ENCODE peak calls at places on chromosome 20, in nine cellular contexts. L is GM23338, O is skeletal muscle cell, X is keratinocyte, J is thoracic aorta, M is lower lobe of right lung, Q is heart right ventricle, U is astrocyte of the spinal cord, K is tibial artery. G is an unnamed sample.

GRCh38 chr20:58665606-58666005 is 14.5 kb downstream of the STX16 start:
- DNase-seq in K (no peak), X (no peak), U (no peak), Q (no peak), J (no peak), L (no peak), O (no peak), M (no peak), G (peak)

GRCh38 chr20:582204-582603 is 27.9 kb downstream of the TCF15 start:
- DNase-seq in M (no peak), K (no peak), X (no peak), J (no peak), Q (no peak), O (no peak), L (no peak), U (no peak), G (no peak)

GRCh38 chr20:15642676-15643075 is 930.6 kb downstream of the KIF16B start:
- DNase-seq in O (peak), K (peak), M (no peak), L (no peak), Q (no peak), X (no peak), U (no peak), J (no peak), G (no peak)

GRCh38 chr20:59830107-59831023 is 103.1 kb downstream of the SYCP2 start:
- DNase-seq in X (no peak), Q (no peak), J (no peak), U (no peak), L (no peak), M (no peak), K (no peak), O (no peak), G (no peak)

GRCh38 chr20:59911041-59911440 is 22.4 kb downstream of the SYCP2 start:
- DNase-seq in K (no peak), U (no peak), Q (no peak), M (no peak), J (no peak), L (no peak), X (no peak), O (no peak), G (no peak)

GRCh38 chr20:61640171-61640570 is 388.1 kb downstream of the CDH4 start:
- DNase-seq in K (no peak), J (no peak), O (no peak), Q (no peak), X (peak), U (peak), L (no peak), M (no peak), G (no peak)

GRCh38 chr20:3412600-3413392 is 5.3 kb upstream of the DNAAF9 start:
- DNase-seq in K (no peak), Q (no peak), M (no peak), J (no peak), L (no peak), U (no peak), X (no peak), O (no peak), G (no peak)

GRCh38 chr20:46307139-46307998 is 929 bp downstream of the CDH22 start:
- DNase-seq in X (peak), O (no peak), K (no peak), L (peak), U (peak), Q (no peak), J (no peak), M (peak), G (peak)

GRCh38 chr20:33192912-33193501 is 24.1 kb upstream of the BPIFA3 start:
- DNase-seq in J (no peak), U (no peak), M (no peak), L (no peak), K (no peak), O (no peak), Q (no peak), X (no peak), G (no peak)

GRCh38 chr20:38159949-38160756 is 4.9 kb downstream of the TGM2 start:
- DNase-seq in O (no peak), Q (no peak), K (peak), X (no peak), U (no peak), J (no peak), L (no peak), M (no peak), G (no peak)
- H3K4me3 ChIP-seq in O (no peak), Q (no peak), K (peak), X (no peak), U (no peak), J (no peak), L (no peak), M (peak), G (no peak)

GRCh38 chr20:34559311-34560140 is 1.0 kb downstream of the MAP1LC3A start:
- DNase-seq in U (no peak), X (no peak), L (peak), O (no peak), K (peak), M (no peak), J (no peak), Q (no peak), G (no peak)
- H3K4me3 ChIP-seq in U (peak), X (no peak), L (peak), O (peak), K (peak), M (peak), J (peak), Q (no peak), G (no peak)

DNA sequence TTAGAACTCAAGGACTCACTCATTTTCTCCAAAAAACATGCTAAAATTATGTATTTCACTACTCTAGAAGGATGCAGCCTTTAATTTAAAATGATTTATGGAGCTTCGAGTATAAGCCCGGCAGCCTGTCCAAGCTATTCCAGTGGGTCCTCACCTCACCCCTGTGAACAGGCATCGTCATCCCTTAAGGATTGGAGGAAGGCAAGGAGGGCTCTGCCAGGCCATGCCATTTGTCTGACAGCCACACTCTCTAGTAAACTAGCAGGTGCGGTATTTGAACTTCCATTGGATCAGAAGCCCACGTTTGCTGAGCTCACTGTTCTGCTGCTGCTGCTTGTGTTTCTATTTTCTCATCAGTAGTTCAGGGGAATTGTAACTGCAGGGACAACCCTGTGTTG is 39.8 kb upstream of the NAA20 start:
- DNase-seq in J (no peak), Q (no peak), L (no peak), O (no peak), M (no peak), X (no peak), U (no peak), K (no peak), G (no peak)
- H3K4me3 ChIP-seq in J (peak), Q (no peak), L (no peak), O (peak), M (peak), X (peak), U (peak), K (peak), G (no peak)

DNA sequence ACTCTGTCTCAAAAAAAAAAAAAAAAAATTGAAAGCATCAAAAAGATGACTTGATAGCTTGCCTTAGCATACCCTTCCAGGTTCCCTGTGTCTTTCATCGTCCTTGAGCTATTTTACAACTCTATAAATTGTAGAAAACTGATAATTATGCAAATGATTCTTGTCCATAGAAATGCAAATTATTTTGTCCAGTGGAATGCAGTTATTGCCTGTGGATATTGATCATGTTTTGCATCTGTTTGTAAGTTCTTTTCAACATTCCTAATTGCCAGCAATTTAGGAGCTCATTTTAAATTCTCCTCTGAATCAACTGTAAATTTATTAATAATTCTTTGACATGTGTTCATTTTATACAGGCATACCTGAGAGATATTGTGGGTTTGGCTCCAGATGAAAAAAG is 7.1 kb upstream of the ATP9A start:
- DNase-seq in O (no peak), X (no peak), Q (no peak), L (no peak), U (no peak), J (no peak), M (no peak), K (no peak), G (peak)
- H3K4me3 ChIP-seq in O (no peak), X (no peak), Q (no peak), L (no peak), U (no peak), J (no peak), M (no peak), K (no peak), G (no peak)

GRCh38 chr20:10783660-10784336 is 110.0 kb upstream of the JAG1 start:
- DNase-seq in K (no peak), X (no peak), L (peak), Q (peak), O (no peak), M (no peak), J (no peak), U (no peak), G (no peak)
- H3K4me3 ChIP-seq in K (no peak), X (no peak), L (no peak), Q (no peak), O (no peak), M (no peak), J (no peak), U (no peak), G (no peak)

GRCh38 chr20:25054995-25055629 is 2.8 kb downstream of the ACSS1 start:
- DNase-seq in O (no peak), L (no peak), K (peak), J (no peak), X (no peak), U (no peak), Q (no peak), M (no peak), G (no peak)
- H3K4me3 ChIP-seq in O (no peak), L (no peak), K (no peak), J (no peak), X (no peak), U (no peak), Q (no peak), M (peak), G (no peak)

GRCh38 chr20:44648579-44648978 is 2.9 kb downstream of the ADA start:
- DNase-seq in U (no peak), Q (no peak), J (no peak), O (no peak), M (no peak), K (no peak), X (no peak), L (peak), G (no peak)
- H3K4me3 ChIP-seq in U (no peak), Q (no peak), J (no peak), O (no peak), M (no peak), K (no peak), X (no peak), L (no peak), G (no peak)